ENCODE peak calls at places on chromosomes 4 and X, in four cellular contexts. A is posterior vena cava; U is stimulated activated CD8-positive, alpha-beta memory T cell treated with anti-CD3 and anti-CD28 coated beads, Interleukin-4, amount 100 ng/mL, for 1 hour; J is memory B cell. S is an unnamed sample.

GRCh38 chr4:60737858-60738257 is 462.3 kb upstream of the ADGRL3 start:
- DNase-seq in A (no peak), U (no peak), J (no peak), S (no peak)

GRCh38 chrX:8939344-8939743 is 94.6 kb downstream of the FAM9B start:
- DNase-seq in A (no peak), U (no peak), J (no peak), S (no peak)

GRCh38 chrX:110395877-110396276 is 37.2 kb downstream of the RTL9 start:
- DNase-seq in A (no peak), U (no peak), J (no peak), S (no peak)

GRCh38 chr4:85427123-85427522 is 47.8 kb upstream of the ARHGAP24 start:
- DNase-seq in A (no peak), U (no peak), J (no peak), S (no peak)

GRCh38 chr4:103171006-103171405 is 27.1 kb downstream of the CENPE start:
- DNase-seq in A (no peak), U (no peak), J (no peak), S (no peak)

GRCh38 chr4:70688795-70689231 is 481 bp downstream of the UTP3 start:
- DNase-seq in A (no peak), U (no peak), J (no peak), S (no peak)

GRCh38 chr4:132683957-132684356 is 465.1 kb upstream of the PCDH10 start:
- DNase-seq in A (no peak), U (no peak), J (no peak), S (no peak)

GRCh38 chr4:110945600-110945999 is 322.7 kb upstream of the PITX2 start:
- DNase-seq in A (no peak), U (no peak), J (no peak), S (no peak)

GRCh38 chrX:123859828-123860505 is at the start of gene XIAP:
- DNase-seq in A (peak), U (peak), J (peak), S (peak)

GRCh38 chr4:81919238-81919637 is 447.5 kb upstream of the RASGEF1B start:
- DNase-seq in A (no peak), U (no peak), J (peak), S (no peak)

GRCh38 chr4:125750399-125750798 is 435.6 kb downstream of the FAT4 start:
- DNase-seq in A (no peak), U (no peak), J (no peak), S (no peak)

GRCh38 chr4:134216436-134216835 is 14.8 kb upstream of the PABPC4L start:
- DNase-seq in A (no peak), U (no peak), J (no peak), S (no peak)

GRCh38 chr4:15906024-15906443 is 32.5 kb downstream of the FGFBP1 start:
- DNase-seq in A (no peak), U (no peak), J (no peak), S (no peak)

GRCh38 chr4:89913623-89914022 is 19.0 kb downstream of the MMRN1 start:
- DNase-seq in A (no peak), U (no peak), J (no peak), S (no peak)